ENCODE peak calls at places on chromosomes 1 and 21, in nine cellular contexts. M, B, N, H, F, R, G, K and W are unnamed samples.

GRCh38 chr1:23524716-23525401 is 6.2 kb downstream of the E2F2 start:
- DNase-seq in M (no peak), B (no peak), N (peak; percentile 75), H (no peak), F (no peak), R (peak; percentile 58), G (peak; percentile 92), K (no peak), W (no peak)

GRCh38 chr1:208235356-208235982 is 8.7 kb downstream of the PLXNA2 start:
- DNase-seq in M (no peak), B (no peak), N (no peak), H (peak; percentile 97), F (no peak), R (no peak), G (no peak), K (no peak), W (no peak)

GRCh38 chr1:3178279-3178678 is 109.3 kb downstream of the PRDM16 start:
- DNase-seq in M (no peak), B (no peak), N (no peak), H (no peak), F (no peak), R (no peak), G (no peak), K (no peak), W (no peak)

GRCh38 chr1:166910396-166910994 is 34.4 kb upstream of the TADA1 start:
- DNase-seq in M (peak; percentile 36), B (peak; percentile 93), N (peak; percentile 79), H (peak; percentile 96), F (peak; percentile 51), R (peak; percentile 83), G (peak; percentile 85), K (peak; percentile 33), W (peak; percentile 64)

GRCh38 chr1:233668725-233669294 is 54.9 kb downstream of the KCNK1 start:
- DNase-seq in M (no peak), B (peak; percentile 80), N (no peak), H (no peak), F (no peak), R (no peak), G (peak; percentile 23), K (no peak), W (no peak)

GRCh38 chr1:223135176-223135575 is 7.9 kb downstream of the TLR5 start:
- DNase-seq in M (peak; percentile 46), B (peak; percentile 83), N (no peak), H (no peak), F (no peak), R (no peak), G (peak; percentile 23), K (peak; percentile 45), W (no peak)

GRCh38 chr1:167454304-167454928 is 63.9 kb downstream of the CD247 start:
- DNase-seq in M (no peak), B (no peak), N (no peak), H (peak; percentile 52), F (no peak), R (no peak), G (no peak), K (no peak), W (no peak)

GRCh38 chr1:153577138-153577537 is 11.5 kb upstream of the S100A2 start:
- DNase-seq in M (no peak), B (no peak), N (no peak), H (no peak), F (no peak), R (no peak), G (no peak), K (no peak), W (no peak)

GRCh38 chr1:41599912-41600311 is 115.4 kb upstream of the EDN2 start:
- DNase-seq in M (no peak), B (no peak), N (no peak), H (peak; percentile 39), F (no peak), R (peak; percentile 11), G (no peak), K (no peak), W (no peak)

GRCh38 chr1:209884665-209885117 is 53.3 kb upstream of the SYT14 start:
- DNase-seq in M (peak; percentile 13), B (peak; percentile 100), N (peak; percentile 46), H (peak; percentile 82), F (no peak), R (peak; percentile 95), G (no peak), K (peak; percentile 79), W (peak; percentile 48)

GRCh38 chr21:39137248-39138186 is 45.7 kb downstream of the PSMG1 start:
- DNase-seq in M (no peak), B (peak; percentile 48), N (peak; percentile 53), H (peak; percentile 90), F (no peak), R (no peak), G (no peak), K (no peak), W (no peak)

GRCh38 chr1:42422672-42423236 is 33.1 kb downstream of the ZMYND12 start:
- DNase-seq in M (no peak), B (no peak), N (no peak), H (no peak), F (no peak), R (no peak), G (no peak), K (no peak), W (no peak)

GRCh38 chr1:183131166-183131565 is 54.9 kb upstream of the LAMC2 start:
- DNase-seq in M (no peak), B (no peak), N (no peak), H (no peak), F (no peak), R (peak; percentile 70), G (no peak), K (no peak), W (no peak)
- H3K36me3 ChIP-seq in M (peaks cover 10% of the 10 kb centered on the region), B (peaks cover 24% of the 10 kb centered on the region), N (peaks cover 13% of the 10 kb centered on the region), H (peaks cover 5% of the 10 kb centered on the region), F (no peaks in the 10 kb centered on the region), R (peaks cover 79% of the 10 kb centered on the region), G (peaks cover 18% of the 10 kb centered on the region), K (peaks cover 95% of the 10 kb centered on the region), W (no peaks in the 10 kb centered on the region)

GRCh38 chr1:1295154-1295923 is 12.4 kb downstream of the ACAP3 start:
- DNase-seq in M (no peak), B (no peak), N (no peak), H (no peak), F (no peak), R (no peak), G (no peak), K (no peak), W (no peak)

GRCh38 chr1:1297802-1298424 is 9.8 kb downstream of the ACAP3 start:
- DNase-seq in M (no peak), B (no peak), N (no peak), H (no peak), F (no peak), R (no peak), G (no peak), K (no peak), W (no peak)

GRCh38 chr1:1293618-1294249 is 13.5 kb downstream of the SCNN1D start:
- DNase-seq in M (no peak), B (no peak), N (peak; percentile 98), H (peak; percentile 71), F (no peak), R (no peak), G (no peak), K (no peak), W (no peak)

GRCh38 chr1:1294250-1294890 is 13.4 kb downstream of the ACAP3 start:
- DNase-seq in M (no peak), B (no peak), N (no peak), H (no peak), F (no peak), R (no peak), G (no peak), K (no peak), W (no peak)

GRCh38 chr1:1296070-1297061 is 11.4 kb downstream of the ACAP3 start:
- DNase-seq in M (no peak), B (no peak), N (no peak), H (no peak), F (no peak), R (no peak), G (no peak), K (no peak), W (no peak)
- H3K36me3 ChIP-seq in M (no peaks in the 10 kb centered on the region), B (peaks cover 36% of the 10 kb centered on the region), N (no peaks in the 10 kb centered on the region), H (no peaks in the 10 kb centered on the region), F (no peaks in the 10 kb centered on the region), R (peaks cover 3% of the 10 kb centered on the region), G (no peaks in the 10 kb centered on the region), K (peaks cover 28% of the 10 kb centered on the region), W (no peaks in the 10 kb centered on the region)

GRCh38 chr1:224189561-224189960 is 6.5 kb downstream of the DEGS1 start:
- DNase-seq in M (no peak), B (peak; percentile 45), N (no peak), H (no peak), F (no peak), R (no peak), G (no peak), K (no peak), W (no peak)

GRCh38 chr1:224188286-224188685 is 5.2 kb downstream of the DEGS1 start:
- DNase-seq in M (no peak), B (no peak), N (no peak), H (no peak), F (no peak), R (no peak), G (no peak), K (no peak), W (no peak)

GRCh38 chr1:224193319-224193966 is 10.4 kb downstream of the DEGS1 start:
- DNase-seq in M (no peak), B (no peak), N (no peak), H (no peak), F (no peak), R (no peak), G (no peak), K (no peak), W (no peak)

GRCh38 chr1:224197261-224197600 is 14.2 kb downstream of the DEGS1 start:
- DNase-seq in M (no peak), B (no peak), N (no peak), H (no peak), F (no peak), R (no peak), G (no peak), K (no peak), W (no peak)

DNA sequence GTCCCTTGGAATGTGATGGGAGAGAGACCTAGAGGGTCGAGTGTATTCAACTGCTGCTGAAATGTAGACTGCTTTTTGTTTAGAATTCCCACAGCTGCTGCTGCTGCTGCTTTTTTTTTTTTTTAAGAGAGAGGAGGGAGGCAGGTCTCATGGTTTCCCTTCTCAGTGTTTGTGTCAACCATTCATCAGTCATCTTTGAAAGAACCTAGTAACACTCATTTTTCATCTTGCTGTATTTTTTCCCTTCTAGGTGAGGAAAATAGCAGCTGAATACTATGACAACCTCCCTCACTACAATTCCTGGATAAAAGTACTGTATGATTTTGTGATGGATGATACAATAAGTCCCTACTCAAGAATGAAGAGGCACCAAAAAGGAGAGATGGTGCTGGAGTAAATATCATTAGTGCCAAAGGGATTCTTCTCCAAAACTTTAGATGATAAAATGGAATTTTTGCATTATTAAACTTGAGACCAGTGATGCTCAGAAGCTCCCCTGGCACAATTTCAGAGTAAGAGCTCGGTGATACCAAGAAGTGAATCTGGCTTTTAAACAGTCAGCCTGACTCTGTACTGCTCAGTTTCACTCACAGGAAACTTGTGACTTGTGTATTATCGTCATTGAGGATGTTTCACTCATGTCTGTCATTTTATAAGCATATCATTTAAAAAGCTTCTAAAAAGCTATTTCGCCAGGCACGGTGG is 9.2 kb downstream of the DEGS1 start:
- DNase-seq in M (no peak), B (no peak), N (no peak), H (no peak), F (no peak), R (no peak), G (no peak), K (no peak), W (no peak)
- H3K36me3 ChIP-seq in M (no peaks in the 10 kb centered on the region), B (no peaks in the 10 kb centered on the region), N (peaks cover 2% of the 10 kb centered on the region), H (peaks cover 3% of the 10 kb centered on the region), F (peaks cover 14% of the 10 kb centered on the region), R (peaks cover 30% of the 10 kb centered on the region), G (peaks cover 4% of the 10 kb centered on the region), K (peaks cover 46% of the 10 kb centered on the region), W (peaks cover 5% of the 10 kb centered on the region)

GRCh38 chr21:33552093-33552998 is 9.5 kb downstream of the SON start:
- DNase-seq in M (no peak), B (no peak), N (no peak), H (no peak), F (no peak), R (no peak), G (no peak), K (no peak), W (no peak)
- H3K36me3 ChIP-seq in M (no peaks in the 10 kb centered on the region), B (peaks cover 48% of the 10 kb centered on the region), N (peaks cover 55% of the 10 kb centered on the region), H (peaks cover 39% of the 10 kb centered on the region), F (peaks cover 78% of the 10 kb centered on the region), R (peaks cover 92% of the 10 kb centered on the region), G (peaks cover 69% of the 10 kb centered on the region), K (peaks cover 90% of the 10 kb centered on the region), W (peaks cover 41% of the 10 kb centered on the region)